ENCODE peak calls at places on chromosome 7, in five cellular contexts. J is mesenchymal stem cell, P is IMR-90, I is H1, E is mesendoderm. F is an unnamed sample.

GRCh38 chr7:151446412-151446811 is 6.5 kb upstream of the CRYGN start:
- DNase-seq in J (no peak), P (no peak), E (no peak), I (no peak), F (no peak)

GRCh38 chr7:76064208-76064970 is 16.5 kb downstream of the MDH2 start:
- DNase-seq in E (no peak), I (no peak), J (no peak), P (no peak), F (no peak)

GRCh38 chr7:80681272-80681885 is 42.9 kb downstream of the CD36 start:
- DNase-seq in I (no peak), J (peak; percentile 56), E (peak; percentile 7), P (peak; percentile 35), F (peak; percentile 2)

GRCh38 chr7:47724335-47724982 is 142.5 kb upstream of the TNS3 start:
- DNase-seq in I (peak; percentile 15), P (peak; percentile 96), J (peak; percentile 71), E (peak; percentile 74), F (no peak)

GRCh38 chr7:96887426-96887825 is 117.9 kb upstream of the DLX6 start:
- DNase-seq in E (no peak), P (no peak), I (no peak), J (no peak), F (no peak)

GRCh38 chr7:22082886-22083710 is 137.4 kb upstream of the CDCA7L start:
- DNase-seq in J (peak; percentile 86), I (peak; percentile 80), P (peak; percentile 65), E (peak; percentile 92), F (peak; percentile 83)

GRCh38 chr7:48837266-48837665 is 87.1 kb upstream of the CDC14C start:
- DNase-seq in E (no peak), P (no peak), I (no peak), J (no peak), F (no peak)

GRCh38 chr7:155981703-155982102 is 169.4 kb upstream of the SHH start:
- DNase-seq in E (no peak), I (no peak), J (no peak), P (no peak), F (no peak)

GRCh38 chr7:19463581-19463980 is 245.3 kb downstream of the POLR1F start:
- DNase-seq in E (no peak), I (no peak), P (no peak), J (peak; percentile 10), F (no peak)

DNA sequence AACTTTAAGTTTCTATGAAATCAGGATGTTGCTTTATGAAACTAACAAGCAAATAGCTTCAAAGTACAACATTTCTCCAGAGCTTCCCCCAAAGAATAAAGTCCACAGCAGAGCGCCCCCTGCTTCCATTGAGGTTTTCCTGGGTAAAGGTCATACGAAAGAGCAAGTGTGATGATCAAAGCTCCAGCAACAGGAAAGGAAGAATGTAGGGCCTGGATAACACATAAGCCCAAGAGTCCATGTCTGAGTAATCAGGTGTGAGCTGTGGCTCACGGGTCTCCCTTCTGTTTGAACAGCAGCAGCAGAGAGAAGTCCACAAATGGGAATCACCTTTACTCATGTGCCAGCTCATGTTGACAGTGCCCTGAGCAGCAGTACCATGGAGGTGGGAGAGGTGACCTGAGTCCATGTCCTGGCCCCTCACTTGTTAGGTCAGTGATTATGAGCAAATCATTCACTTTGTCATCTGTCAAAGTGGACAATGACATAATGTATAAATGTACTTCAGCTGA is 50.5 kb downstream of the MRPL32 start:
- DNase-seq in E (peak; percentile 37), I (no peak), P (no peak), J (no peak), F (no peak)
- H2BK15ac ChIP-seq in E (no peak overlapping the region), I (no peak overlapping the region), P (no peak overlapping the region), J (no peak overlapping the region), F (no peak overlapping the region)

GRCh38 chr7:144691240-144691639 is 144.6 kb downstream of the TPK1 start:
- DNase-seq in I (no peak), E (no peak), P (no peak), J (no peak), F (no peak)
- H4K8ac ChIP-seq in I (no peak overlapping the region), E (no peak overlapping the region), P (no peak overlapping the region), J (no peak overlapping the region), F (no peak overlapping the region)

DNA sequence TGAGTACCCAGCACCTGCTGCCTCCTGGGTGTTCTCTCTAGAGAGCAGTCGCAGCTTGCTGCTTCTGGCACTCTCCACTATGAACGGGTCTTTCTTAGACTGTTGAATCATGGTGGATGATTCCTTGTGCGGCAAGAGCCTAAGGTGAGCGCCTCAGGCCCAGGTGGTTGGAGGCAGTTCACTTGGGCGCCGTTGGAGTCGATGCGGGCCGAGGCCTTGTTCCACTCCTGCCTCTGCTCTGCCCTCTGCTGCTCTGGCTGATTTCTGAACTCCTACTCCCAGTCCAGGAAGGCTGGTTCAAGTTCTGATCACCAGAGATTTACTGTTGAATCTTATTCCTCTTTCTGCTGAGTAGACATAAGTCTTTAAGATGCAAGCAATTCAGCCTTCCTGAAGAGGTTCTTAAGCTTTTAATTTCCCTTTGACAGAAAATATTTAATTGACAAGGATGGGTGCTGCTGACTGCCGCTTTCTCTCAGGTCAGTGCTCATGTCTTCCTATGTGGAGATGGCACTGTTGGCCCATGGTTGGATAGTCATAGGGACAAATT is 10.4 kb downstream of the YKT6 start:
- DNase-seq in P (no peak), J (no peak), I (no peak), E (no peak), F (no peak)
- H3K36me3 ChIP-seq in P (peaks cover 68% of the 10 kb centered on the region), J (peaks cover 81% of the 10 kb centered on the region), I (peaks cover 48% of the 10 kb centered on the region), E (peaks cover 24% of the 10 kb centered on the region), F (peaks cover 78% of the 10 kb centered on the region)

DNA sequence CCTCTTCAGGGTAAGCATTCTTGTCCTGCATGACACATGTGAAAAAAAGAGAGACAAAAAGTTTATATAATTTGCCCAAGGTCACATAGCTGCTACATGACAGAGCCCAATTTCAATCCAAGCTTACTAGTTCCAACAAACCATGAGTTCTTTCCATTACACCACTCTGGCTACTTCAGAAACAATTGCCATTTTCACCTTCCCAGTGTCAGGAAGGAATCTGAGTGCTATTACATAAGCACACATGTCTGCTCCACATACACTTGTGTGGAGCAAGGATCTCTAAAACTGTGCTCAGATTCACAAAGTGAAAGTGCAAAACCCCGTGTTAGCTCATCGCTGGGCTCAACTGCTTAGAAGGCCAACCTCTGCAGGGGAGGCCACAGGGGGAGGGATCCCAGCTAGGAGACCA is 356.2 kb upstream of the NFE2L3 start:
- DNase-seq in E (no peak), I (no peak), P (peak; percentile 52), J (peak; percentile 87), F (no peak)
- H2BK15ac ChIP-seq in E (no peak overlapping the region), I (no peak overlapping the region), P (no peak overlapping the region), J (peak overlapping the region; percentile 29), F (no peak overlapping the region)

GRCh38 chr7:2522780-2523433 is 3.3 kb downstream of the LFNG start:
- DNase-seq in J (no peak), P (no peak), I (no peak), E (peak; percentile 94), F (peak; percentile 68)
- H4K8ac ChIP-seq in J (peak overlapping the region; percentile 16), P (no peak overlapping the region), I (peak overlapping the region; percentile 52), E (no peak overlapping the region), F (no peak overlapping the region)

GRCh38 chr7:139592801-139593461 is 69.4 kb downstream of the CLEC2L start:
- DNase-seq in P (no peak), I (no peak), E (no peak), J (no peak), F (no peak)
- H3K36me3 ChIP-seq in P (peaks cover 68% of the 10 kb centered on the region), I (no peaks in the 10 kb centered on the region), E (no peaks in the 10 kb centered on the region), J (peaks cover 82% of the 10 kb centered on the region), F (peaks cover 94% of the 10 kb centered on the region)

F was measured in neuronal stem cell.